ENCODE peak calls at places on chromosomes 1 and 21, in four cellular contexts. H is K562, M is SK-N-SH, P is H1. K is an unnamed sample.

GRCh38 chr1:84524590-84524989 is 18.2 kb upstream of the GNG5 start:
- DNase-seq in M (no peak), P (no peak), H (no peak), K (no peak)

GRCh38 chr1:202143011-202143767 is 1.3 kb downstream of the ARL8A start:
- DNase-seq in H (no peak), M (peak), P (no peak), K (no peak)

GRCh38 chr1:176847052-176847451 is 317.5 kb downstream of the ASTN1 start:
- DNase-seq in P (no peak), M (peak), H (no peak), K (no peak)

GRCh38 chr1:90710579-90711536 is 6.2 kb downstream of the BARHL2 start:
- DNase-seq in P (no peak), H (no peak), M (peak), K (no peak)

GRCh38 chr1:166974647-166975345 is 544 bp downstream of the ILDR2 start:
- DNase-seq in P (no peak), M (no peak), H (no peak), K (no peak)

GRCh38 chr1:76202670-76203069 is 128.1 kb downstream of the ST6GALNAC3 start:
- DNase-seq in H (no peak), P (no peak), M (no peak), K (no peak)

GRCh38 chr21:34195365-34195764 is 122.0 kb downstream of the MRPS6 start:
- DNase-seq in M (no peak), P (no peak), H (no peak), K (no peak)

GRCh38 chr1:234701737-234702341 is 91.9 kb upstream of the IRF2BP2 start:
- DNase-seq in H (no peak), P (no peak), M (no peak), K (no peak)

GRCh38 chr1:245575710-245576109 is 420.9 kb downstream of the KIF26B start:
- DNase-seq in P (no peak), M (no peak), H (no peak), K (no peak)

GRCh38 chr1:175481126-175482071 is 262.0 kb downstream of the TNR start:
- DNase-seq in M (no peak), P (no peak), H (peak), K (no peak)

GRCh38 chr1:217137210-217137871 is 414.1 kb upstream of the ESRRG start:
- DNase-seq in P (no peak), H (no peak), M (peak), K (no peak)

GRCh38 chr1:46401964-46402626 is 8.0 kb downstream of the FAAH start:
- DNase-seq in M (no peak), P (no peak), H (peak), K (peak)

GRCh38 chr1:15339580-15339979 is 70.1 kb upstream of the EFHD2 start:
- DNase-seq in P (no peak), H (no peak), M (no peak), K (no peak)

GRCh38 chr1:203117611-203118575 is 9.6 kb upstream of the ADORA1 start:
- DNase-seq in M (peak), H (peak), P (peak), K (peak)

GRCh38 chr1:92538413-92539061 is 51.8 kb upstream of the GFI1 start:
- DNase-seq in H (no peak), M (no peak), P (no peak), K (no peak)

GRCh38 chr1:236576004-236576403 is 28.3 kb downstream of the HEATR1 start:
- DNase-seq in P (no peak), M (no peak), H (no peak), K (no peak)

GRCh38 chr21:41235214-41235613 is 67.3 kb downstream of the BACE2 start:
- DNase-seq in P (no peak), H (no peak), M (no peak), K (no peak)

GRCh38 chr1:111878096-111878495 is 111.4 kb downstream of the KCND3 start:
- DNase-seq in P (no peak), H (no peak), M (no peak), K (no peak)

GRCh38 chr1:64212023-64212422 is 8.6 kb downstream of the UBE2U start:
- DNase-seq in P (no peak), H (no peak), M (no peak), K (no peak)

GRCh38 chr1:198788561-198789064 is 149.8 kb downstream of the PTPRC start:
- DNase-seq in P (no peak), H (no peak), M (peak), K (peak)

DNA sequence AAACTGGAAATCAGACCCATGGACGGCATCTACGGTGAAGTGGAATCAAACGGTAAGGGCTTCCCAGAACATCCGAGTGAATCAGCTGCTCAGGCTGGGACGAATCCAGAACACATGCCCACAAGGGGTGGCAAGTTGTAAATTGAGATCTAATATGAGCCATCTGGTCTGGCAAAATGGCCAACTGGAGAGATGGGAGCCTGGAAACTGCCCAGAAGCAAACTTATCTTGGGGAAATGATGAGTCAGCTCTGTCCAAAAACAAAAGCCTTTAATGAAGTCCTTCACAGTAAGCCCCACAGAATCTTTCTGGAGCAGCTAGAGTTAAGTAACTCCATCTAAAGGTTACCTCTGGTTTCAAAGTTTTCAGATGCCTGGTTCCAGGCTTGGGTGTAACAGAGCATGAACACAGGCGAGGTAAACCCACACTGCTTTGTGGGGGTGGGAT is 10.6 kb upstream of the SRP9 start:
- DNase-seq in P (no peak), M (peak), H (peak), K (no peak)
- TF ChIP-seq GABPA in P (no peak), M (no peak), H (no peak), K (no peak)

DNA sequence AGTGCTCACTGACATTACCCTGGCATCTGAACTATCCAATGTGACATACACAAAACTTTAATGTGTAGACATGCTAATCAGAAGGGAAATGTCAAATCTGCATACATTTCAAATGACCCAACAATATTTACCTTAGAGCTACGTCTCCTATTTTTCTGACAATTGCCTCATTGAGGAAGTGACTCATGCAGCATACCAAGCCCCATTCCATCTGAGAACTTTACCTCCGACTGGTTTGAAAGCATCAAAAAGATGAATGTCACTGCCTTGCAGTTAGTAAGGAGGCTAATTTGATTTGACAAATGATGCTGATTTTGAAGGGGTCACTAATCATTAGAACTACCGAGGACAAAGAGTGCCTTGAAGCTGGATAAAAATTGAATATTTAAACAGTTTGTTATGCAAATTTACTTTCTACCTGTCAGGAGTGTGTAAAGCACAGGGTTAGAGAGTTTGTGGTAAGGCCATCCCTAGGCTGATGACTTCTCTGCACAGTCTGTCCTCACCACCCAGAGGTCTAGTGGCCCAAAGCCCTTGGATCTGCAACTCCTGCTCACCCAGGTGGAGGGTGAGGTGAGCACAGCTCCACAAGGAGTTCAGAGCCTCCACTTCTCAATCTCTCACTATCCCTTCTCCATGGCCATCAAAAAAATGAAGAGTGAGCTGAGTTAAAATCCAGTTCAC is 500.3 kb upstream of the C1orf87 start:
- DNase-seq in P (no peak), H (no peak), M (no peak), K (peak)
- TF ChIP-seq GABPA in P (no peak), H (peak), M (no peak), K (no peak)

GRCh38 chr1:98681812-98682211 is 20.3 kb downstream of the SNX7 start:
- DNase-seq in P (no peak), H (no peak), M (no peak), K (no peak)

GRCh38 chr1:98674075-98674781 is 12.7 kb downstream of the SNX7 start:
- DNase-seq in P (no peak), M (no peak), H (no peak), K (no peak)

GRCh38 chr1:98672184-98672583 is 10.7 kb downstream of the SNX7 start:
- DNase-seq in P (no peak), M (peak), H (no peak), K (no peak)

DNA sequence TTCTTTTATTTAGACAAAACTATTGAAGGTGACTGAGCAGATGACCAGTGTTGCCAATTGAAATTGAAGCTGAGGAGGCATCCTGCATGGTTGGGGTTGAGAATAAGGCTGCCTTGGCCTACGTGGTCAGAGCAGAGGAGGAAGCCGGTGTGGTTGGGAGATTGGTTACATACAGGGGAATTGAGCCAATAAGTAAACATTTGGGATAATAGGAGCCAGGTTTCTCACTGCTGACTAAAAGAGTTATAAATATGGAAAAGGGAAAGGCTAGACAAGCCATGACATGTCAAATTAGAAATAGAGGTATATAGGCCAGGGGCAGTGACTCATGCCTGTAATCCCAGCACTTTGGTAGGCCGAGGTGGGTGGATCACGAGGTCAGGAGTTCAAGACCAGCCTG is 15.8 kb downstream of the SNX7 start:
- DNase-seq in M (no peak), P (no peak), H (no peak), K (no peak)
- TF ChIP-seq GABPA in M (no peak), P (no peak), H (no peak), K (no peak)

DNA sequence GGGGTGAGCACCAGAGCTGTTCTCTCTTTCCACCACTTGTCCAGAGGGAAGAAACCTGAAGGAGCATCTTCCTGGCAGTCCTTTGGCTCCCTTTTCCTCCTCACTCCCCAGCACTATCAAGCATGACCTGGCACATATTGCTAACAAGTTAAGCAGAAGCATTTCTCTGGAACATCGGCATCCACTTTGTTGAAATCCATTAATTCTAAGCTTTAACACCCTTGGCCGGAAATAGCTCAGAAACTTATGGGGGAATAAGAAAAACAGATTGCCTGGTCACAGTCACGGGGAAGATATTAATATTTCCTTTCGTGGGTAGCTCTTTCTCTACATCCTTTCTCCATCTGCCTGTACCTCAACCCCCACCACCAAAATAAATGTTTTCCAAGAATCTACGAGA is 351.3 kb downstream of the NUF2 start:
- DNase-seq in M (no peak), H (no peak), P (no peak), K (no peak)
- TF ChIP-seq GABPA in M (no peak), H (no peak), P (no peak), K (no peak)

GRCh38 chr1:218461351-218461750 is 116.2 kb downstream of the TGFB2 start:
- DNase-seq in P (no peak), H (no peak), M (no peak), K (no peak)

GRCh38 chr1:218459878-218460277 is 114.7 kb downstream of the TGFB2 start:
- DNase-seq in M (peak), P (peak), H (no peak), K (no peak)

GRCh38 chr1:218462116-218462515 is 117.0 kb downstream of the TGFB2 start:
- DNase-seq in P (no peak), H (no peak), M (no peak), K (no peak)

GRCh38 chr1:218459450-218459849 is 114.3 kb downstream of the TGFB2 start:
- DNase-seq in M (no peak), H (no peak), P (no peak), K (no peak)

DNA sequence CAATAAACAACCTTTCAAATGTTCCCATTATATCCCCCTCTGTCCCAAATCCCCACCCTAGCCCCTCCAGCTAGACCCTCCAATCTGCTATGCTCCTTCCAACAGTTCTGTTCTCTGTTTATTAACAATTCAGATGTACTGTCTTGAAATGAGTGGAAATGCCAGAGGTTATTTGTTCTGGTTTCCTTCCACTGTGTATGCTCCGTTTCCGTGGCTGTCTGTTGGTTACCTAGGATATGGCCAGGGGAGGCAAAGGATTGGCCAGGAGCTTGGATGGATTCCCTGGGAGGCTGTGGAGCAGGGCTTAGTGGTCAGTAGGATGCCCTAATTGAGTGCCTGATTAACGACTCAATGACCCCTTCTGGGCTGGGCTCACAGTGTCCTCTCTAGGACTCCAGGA is 115.2 kb downstream of the TGFB2 start:
- DNase-seq in H (no peak), P (no peak), M (peak), K (no peak)
- TF ChIP-seq GABPA in H (no peak), P (no peak), M (no peak), K (no peak)

K was measured in HL-60.